ENCODE peak calls at places on chromosomes 7 and 10, in four cellular contexts. One of them, this sample, is unnamed.

GRCh38 chr10:76337641-76338040 is 906.2 kb downstream of the LRMDA start:
- DNase-seq in KG1: no peak
- DNase-seq in activated naive CD4-positive, alpha-beta T cell treated with Interleukin-2 at 50 U/mL for 16 hours: no peak
- DNase-seq in foreskin fibroblast: peak; percentile 67
- DNase-seq in this sample: no peak

GRCh38 chr10:30425336-30426075 is 8.5 kb upstream of the MAP3K8 start:
- DNase-seq in foreskin fibroblast: no peak
- DNase-seq in KG1: no peak
- DNase-seq in activated naive CD4-positive, alpha-beta T cell treated with Interleukin-2 at 50 U/mL for 16 hours: no peak
- DNase-seq in this sample: no peak

GRCh38 chr10:101774589-101775272 is 1.2 kb downstream of the FGF8 start:
- DNase-seq in foreskin fibroblast: no peak
- DNase-seq in activated naive CD4-positive, alpha-beta T cell treated with Interleukin-2 at 50 U/mL for 16 hours: no peak
- DNase-seq in KG1: no peak
- DNase-seq in this sample: peak; percentile 67

GRCh38 chr7:133293390-133294110 is 40.7 kb downstream of the EXOC4 start:
- DNase-seq in KG1: no peak
- DNase-seq in activated naive CD4-positive, alpha-beta T cell treated with Interleukin-2 at 50 U/mL for 16 hours: no peak
- DNase-seq in foreskin fibroblast: no peak
- DNase-seq in this sample: no peak

GRCh38 chr10:65235266-65235665 is 1690.6 kb upstream of the LRRTM3 start:
- DNase-seq in activated naive CD4-positive, alpha-beta T cell treated with Interleukin-2 at 50 U/mL for 16 hours: no peak
- DNase-seq in KG1: no peak
- DNase-seq in foreskin fibroblast: no peak
- DNase-seq in this sample: no peak

GRCh38 chr7:85030893-85031292 is 156.0 kb downstream of the SEMA3D start:
- DNase-seq in activated naive CD4-positive, alpha-beta T cell treated with Interleukin-2 at 50 U/mL for 16 hours: no peak
- DNase-seq in KG1: no peak
- DNase-seq in foreskin fibroblast: peak; percentile 73
- DNase-seq in this sample: no peak

GRCh38 chr7:51658684-51659083 is 342.1 kb upstream of the COBL start:
- DNase-seq in KG1: no peak
- DNase-seq in foreskin fibroblast: no peak
- DNase-seq in activated naive CD4-positive, alpha-beta T cell treated with Interleukin-2 at 50 U/mL for 16 hours: no peak
- DNase-seq in this sample: no peak

GRCh38 chr10:4034907-4035581 is 250.0 kb upstream of the KLF6 start:
- DNase-seq in foreskin fibroblast: peak; percentile 54
- DNase-seq in KG1: no peak
- DNase-seq in activated naive CD4-positive, alpha-beta T cell treated with Interleukin-2 at 50 U/mL for 16 hours: no peak
- DNase-seq in this sample: no peak

GRCh38 chr7:66903360-66904062 is 17.5 kb upstream of the TMEM248 start:
- DNase-seq in KG1: no peak
- DNase-seq in activated naive CD4-positive, alpha-beta T cell treated with Interleukin-2 at 50 U/mL for 16 hours: no peak
- DNase-seq in foreskin fibroblast: no peak
- DNase-seq in this sample: no peak

GRCh38 chr7:105454058-105454739 is 65.5 kb upstream of the SRPK2 start:
- DNase-seq in activated naive CD4-positive, alpha-beta T cell treated with Interleukin-2 at 50 U/mL for 16 hours: no peak
- DNase-seq in KG1: no peak
- DNase-seq in foreskin fibroblast: peak; percentile 90
- DNase-seq in this sample: no peak

GRCh38 chr7:132406039-132406438 is 170.2 kb downstream of the PLXNA4 start:
- DNase-seq in activated naive CD4-positive, alpha-beta T cell treated with Interleukin-2 at 50 U/mL for 16 hours: no peak
- DNase-seq in foreskin fibroblast: no peak
- DNase-seq in KG1: no peak
- DNase-seq in this sample: no peak

GRCh38 chr10:29392376-29393021 is 103.6 kb downstream of the LYZL1 start:
- DNase-seq in activated naive CD4-positive, alpha-beta T cell treated with Interleukin-2 at 50 U/mL for 16 hours: peak; percentile 35
- DNase-seq in KG1: peak; percentile 28
- DNase-seq in foreskin fibroblast: peak; percentile 64
- DNase-seq in this sample: no peak

GRCh38 chr7:41574377-41574776 is 128.5 kb downstream of the INHBA start:
- DNase-seq in KG1: no peak
- DNase-seq in foreskin fibroblast: peak; percentile 67
- DNase-seq in activated naive CD4-positive, alpha-beta T cell treated with Interleukin-2 at 50 U/mL for 16 hours: no peak
- DNase-seq in this sample: no peak

GRCh38 chr7:128122577-128123290 is 91.5 kb upstream of the LRRC4 start:
- DNase-seq in foreskin fibroblast: peak; percentile 28
- DNase-seq in activated naive CD4-positive, alpha-beta T cell treated with Interleukin-2 at 50 U/mL for 16 hours: no peak
- DNase-seq in KG1: no peak
- DNase-seq in this sample: no peak

GRCh38 chr10:43343126-43343525 is 28.3 kb upstream of the FXYD4 start:
- DNase-seq in foreskin fibroblast: no peak
- DNase-seq in KG1: no peak
- DNase-seq in activated naive CD4-positive, alpha-beta T cell treated with Interleukin-2 at 50 U/mL for 16 hours: no peak
- DNase-seq in this sample: no peak

GRCh38 chr10:5620966-5621365 is 45.4 kb downstream of the ASB13 start:
- DNase-seq in KG1: no peak
- DNase-seq in activated naive CD4-positive, alpha-beta T cell treated with Interleukin-2 at 50 U/mL for 16 hours: no peak
- DNase-seq in foreskin fibroblast: no peak
- DNase-seq in this sample: no peak

GRCh38 chr7:40622830-40623507 is 488.2 kb downstream of the SUGCT start:
- DNase-seq in foreskin fibroblast: peak; percentile 43
- DNase-seq in KG1: no peak
- DNase-seq in activated naive CD4-positive, alpha-beta T cell treated with Interleukin-2 at 50 U/mL for 16 hours: no peak
- DNase-seq in this sample: no peak

GRCh38 chr7:94060772-94061171 is 56.6 kb upstream of the BET1 start:
- DNase-seq in activated naive CD4-positive, alpha-beta T cell treated with Interleukin-2 at 50 U/mL for 16 hours: no peak
- DNase-seq in KG1: no peak
- DNase-seq in foreskin fibroblast: peak; percentile 45
- DNase-seq in this sample: no peak

GRCh38 chr7:70131807-70132565 is 533.7 kb downstream of the AUTS2 start:
- DNase-seq in KG1: no peak
- DNase-seq in activated naive CD4-positive, alpha-beta T cell treated with Interleukin-2 at 50 U/mL for 16 hours: no peak
- DNase-seq in foreskin fibroblast: no peak
- DNase-seq in this sample: no peak

GRCh38 chr7:2614646-2615330 is 17.0 kb upstream of the TTYH3 start:
- DNase-seq in activated naive CD4-positive, alpha-beta T cell treated with Interleukin-2 at 50 U/mL for 16 hours: no peak
- DNase-seq in foreskin fibroblast: peak; percentile 41
- DNase-seq in KG1: no peak
- DNase-seq in this sample: no peak

GRCh38 chr7:155260498-155260872 is 37.2 kb upstream of the INSIG1 start:
- DNase-seq in activated naive CD4-positive, alpha-beta T cell treated with Interleukin-2 at 50 U/mL for 16 hours: no peak
- DNase-seq in KG1: no peak
- DNase-seq in foreskin fibroblast: no peak
- DNase-seq in this sample: no peak

GRCh38 chr7:157688439-157689268 is 351.9 kb downstream of the DNAJB6 start:
- DNase-seq in foreskin fibroblast: no peak
- DNase-seq in activated naive CD4-positive, alpha-beta T cell treated with Interleukin-2 at 50 U/mL for 16 hours: no peak
- DNase-seq in KG1: no peak
- DNase-seq in this sample: peak; percentile 59

GRCh38 chr10:2992401-2993198 is 74.7 kb upstream of the PFKP start:
- DNase-seq in activated naive CD4-positive, alpha-beta T cell treated with Interleukin-2 at 50 U/mL for 16 hours: no peak
- DNase-seq in foreskin fibroblast: no peak
- DNase-seq in KG1: no peak
- DNase-seq in this sample: no peak